ENCODE peak calls at places on chromosomes 16 and 17, in six cellular contexts. F, K, R, H, M and U are unnamed samples.

GRCh38 chr17:17175917-17176316 is 30.2 kb downstream of the PLD6 start:
- DNase-seq in F (no peak), K (no peak), R (no peak), H (no peak), M (no peak), U (no peak)

GRCh38 chr16:49597796-49598195 is 224.2 kb downstream of the C16orf78 start:
- DNase-seq in F (no peak), K (no peak), R (no peak), H (no peak), M (no peak), U (no peak)

GRCh38 chr16:11876306-11876705 is 25.0 kb upstream of the RSL1D1 start:
- DNase-seq in F (no peak), K (no peak), R (no peak), H (no peak), M (no peak), U (no peak)

GRCh38 chr16:67423015-67423414 is 6.7 kb upstream of the ZDHHC1 start:
- DNase-seq in F (no peak), K (no peak), R (no peak), H (no peak), M (no peak), U (no peak)

GRCh38 chr16:65772134-65772732 is 594.3 kb upstream of the CDH5 start:
- DNase-seq in F (no peak), K (no peak), R (no peak), H (no peak), M (no peak), U (no peak)

GRCh38 chr16:15822957-15823356 is 33.9 kb downstream of the MYH11 start:
- DNase-seq in F (no peak), K (peak), R (no peak), H (no peak), M (no peak), U (no peak)

GRCh38 chr16:21324267-21324666 is 46.2 kb upstream of the CRYM start:
- DNase-seq in F (no peak), K (no peak), R (no peak), H (no peak), M (no peak), U (no peak)

GRCh38 chr17:28737770-28738679 is 5.8 kb upstream of the TRAF4 start:
- DNase-seq in F (no peak), K (no peak), R (no peak), H (no peak), M (no peak), U (no peak)

GRCh38 chr16:12079411-12079965 is 103.0 kb downstream of the SNX29 start:
- DNase-seq in F (no peak), K (peak), R (no peak), H (no peak), M (no peak), U (no peak)

GRCh38 chr17:4969551-4970231 is 2.1 kb upstream of the SPAG7 start:
- DNase-seq in F (no peak), K (no peak), R (no peak), H (no peak), M (no peak), U (no peak)

GRCh38 chr16:70725912-70726828 is 40.3 kb upstream of the MTSS2 start:
- DNase-seq in F (no peak), K (no peak), R (no peak), H (no peak), M (no peak), U (no peak)

GRCh38 chr16:71867934-71868333 is 16.0 kb downstream of the ZNF821 start:
- DNase-seq in F (no peak), K (no peak), R (peak), H (no peak), M (no peak), U (peak)

GRCh38 chr16:85767569-85767968 is 16.7 kb upstream of the C16orf74 start:
- DNase-seq in F (no peak), K (no peak), R (no peak), H (peak), M (peak), U (no peak)

GRCh38 chr17:1039511-1040215 is 42.7 kb downstream of the TIMM22 start:
- DNase-seq in F (no peak), K (peak), R (no peak), H (no peak), M (no peak), U (no peak)